ENCODE peak calls at places on chromosomes 5 and 9, in five cellular contexts. N is A549; S is activated CD8-positive, alpha-beta memory T cell treated with anti-CD3 and anti-CD28 coated beads for 4 hours; X is anterior cingulate cortex; L is naive thymus-derived CD4-positive, alpha-beta T cell. R is an unnamed sample.
A peak's percentile ranks its signal among the peaks of the same experiment; 100 is the strongest.

GRCh38 chr5:107469485-107469884 is 201.3 kb downstream of the EFNA5 start:
- DNase-seq in X (no peak), S (no peak), L (no peak), N (peak; percentile 95), R (peak; percentile 74)

GRCh38 chr5:145917288-145917687 is 19.1 kb upstream of the SH3RF2 start:
- DNase-seq in X (no peak), S (no peak), N (no peak), L (no peak), R (no peak)

GRCh38 chr9:129887210-129888084 is 52.2 kb downstream of the USP20 start:
- DNase-seq in X (no peak), S (no peak), L (peak; percentile 94), N (no peak), R (no peak)

GRCh38 chr5:73943375-73943774 is 317.4 kb downstream of the ARHGEF28 start:
- DNase-seq in N (no peak), X (no peak), S (no peak), L (no peak), R (no peak)

GRCh38 chr5:160956011-160956410 is 104.0 kb upstream of the ATP10B start:
- DNase-seq in X (no peak), N (no peak), S (no peak), L (no peak), R (no peak)

GRCh38 chr5:139985733-139986132 is 57.4 kb downstream of the NRG2 start:
- DNase-seq in L (no peak), N (peak; percentile 18), S (no peak), X (no peak), R (no peak)

GRCh38 chr5:133421394-133421793 is 190.9 kb downstream of the FSTL4 start:
- DNase-seq in S (no peak), N (peak; percentile 36), L (no peak), X (no peak), R (peak; percentile 33)

GRCh38 chr5:11105706-11106105 is 344.7 kb upstream of the DAP start:
- DNase-seq in X (no peak), N (no peak), L (no peak), S (no peak), R (no peak)

GRCh38 chr5:112709416-112709815 is 28.3 kb upstream of the APC start:
- DNase-seq in X (no peak), S (no peak), N (no peak), L (no peak), R (no peak)

GRCh38 chr5:151214614-151215545 is 9.0 kb downstream of the CCDC69 start:
- DNase-seq in L (peak; percentile 35), N (no peak), S (no peak), X (no peak), R (no peak)

GRCh38 chr5:133995903-133996563 is 8.7 kb downstream of the VDAC1 start:
- DNase-seq in L (no peak), N (no peak), S (no peak), X (no peak), R (no peak)

GRCh38 chr9:135906291-135907005 is 898 bp downstream of the CAMSAP1 start:
- DNase-seq in S (no peak), N (peak; percentile 33), X (no peak), L (no peak), R (peak; percentile 75)

GRCh38 chr5:158573829-158574228 is 525.9 kb downstream of the EBF1 start:
- DNase-seq in L (no peak), N (no peak), S (no peak), X (no peak), R (no peak)

GRCh38 chr5:95130951-95131350 is 153.9 kb downstream of the MCTP1 start:
- DNase-seq in X (no peak), S (no peak), N (peak; percentile 5), L (no peak), R (peak; percentile 8)

GRCh38 chr9:92141144-92142129 is 26.2 kb upstream of the SPTLC1 start:
- DNase-seq in L (no peak), N (no peak), X (no peak), S (no peak), R (peak; percentile 48)

GRCh38 chr9:81374459-81374858 is 314.9 kb downstream of the TLE1 start:
- DNase-seq in N (no peak), S (no peak), L (no peak), X (no peak), R (no peak)

GRCh38 chr5:93677344-93678021 is 63.9 kb downstream of the POU5F2 start:
- DNase-seq in N (no peak), S (no peak), L (no peak), X (no peak), R (no peak)

GRCh38 chr5:131481569-131481968 is 153.5 kb downstream of the RAPGEF6 start:
- DNase-seq in N (no peak), S (no peak), L (no peak), X (no peak), R (no peak)

GRCh38 chr5:180825768-180826525 is 23.3 kb upstream of the MGAT1 start:
- DNase-seq in L (no peak), X (no peak), S (no peak), N (no peak), R (peak; percentile 87)

GRCh38 chr9:129406278-129407225 is 214.3 kb downstream of the C9orf50 start:
- DNase-seq in X (no peak), N (peak; percentile 77), L (no peak), S (no peak), R (peak; percentile 45)

GRCh38 chr9:95715911-95716435 is 159.5 kb upstream of the ERCC6L2 start:
- DNase-seq in X (no peak), N (no peak), L (no peak), S (no peak), R (no peak)

GRCh38 chr5:24005384-24005783 is 498.0 kb downstream of the PRDM9 start:
- DNase-seq in L (no peak), S (no peak), X (no peak), N (no peak), R (peak; percentile 12)

GRCh38 chr9:95206143-95206542 is 111.4 kb downstream of the FANCC start:
- DNase-seq in X (no peak), L (no peak), N (no peak), S (no peak), R (no peak)

GRCh38 chr5:6812091-6812490 is 98.9 kb downstream of the TENT4A start:
- DNase-seq in S (no peak), L (no peak), N (no peak), X (no peak), R (no peak)

GRCh38 chr5:79074641-79075040 is 5.1 kb downstream of the BHMT2 start:
- DNase-seq in X (no peak), L (no peak), S (no peak), N (peak; percentile 6), R (peak; percentile 21)

GRCh38 chr9:106486685-106487084 is 376.3 kb upstream of the ZNF462 start:
- DNase-seq in L (no peak), X (no peak), N (no peak), S (no peak), R (no peak)

GRCh38 chr5:176985516-176985915 is 21.1 kb downstream of the UIMC1 start:
- DNase-seq in X (no peak), S (no peak), L (peak; percentile 30), N (no peak), R (no peak)

GRCh38 chr5:180217797-180218196 is 8.8 kb upstream of the RASGEF1C start:
- DNase-seq in N (no peak), L (no peak), S (no peak), X (no peak), R (no peak)

GRCh38 chr5:157560560-157560959 is 15.0 kb downstream of the ADAM19 start:
- DNase-seq in S (no peak), N (no peak), L (no peak), X (no peak), R (no peak)

GRCh38 chr5:114191441-114191840 is 170.4 kb upstream of the KCNN2 start:
- DNase-seq in S (no peak), X (no peak), L (no peak), N (no peak), R (no peak)

GRCh38 chr9:65403721-65404120 is 118.7 kb upstream of the FOXD4L5 start:
- DNase-seq in S (no peak), L (no peak), X (no peak), N (no peak), R (no peak)

GRCh38 chr9:137222190-137223077 is at the start of gene RNF208:
- DNase-seq in X (no peak), S (no peak), N (no peak), L (no peak), R (no peak)

R was measured in HT-29.